ENCODE peak calls at places on chromosomes 3 and 15, in ten cellular contexts. F, U, M, S, A, N, T, V, R and W are unnamed samples.

GRCh38 chr3:72633101-72633500 is 215.1 kb downstream of the SHQ1 start:
- DNase-seq in F (no peak), U (no peak), M (no peak), S (peak), A (no peak), N (no peak), T (no peak), V (no peak), R (no peak), W (peak)

GRCh38 chr3:118760611-118761606 is 273.7 kb downstream of the IGSF11 start:
- DNase-seq in F (no peak), U (peak), M (no peak), S (no peak), A (no peak), N (no peak), T (no peak), V (no peak), R (no peak), W (no peak)

GRCh38 chr3:172840913-172841312 is 90.4 kb downstream of the ECT2 start:
- DNase-seq in F (no peak), U (no peak), M (no peak), S (no peak), A (no peak), N (no peak), T (no peak), V (no peak), R (no peak), W (no peak)

GRCh38 chr3:156304406-156304805 is 184.0 kb downstream of the KCNAB1 start:
- DNase-seq in F (no peak), U (no peak), M (no peak), S (peak), A (no peak), N (no peak), T (no peak), V (no peak), R (no peak), W (peak)

GRCh38 chr15:50051811-50052419 is 67.1 kb downstream of the ATP8B4 start:
- DNase-seq in F (peak), U (peak), M (peak), S (peak), A (peak), N (peak), T (no peak), V (peak), R (no peak), W (peak)

GRCh38 chr15:40265355-40265754 is 17.5 kb downstream of the ANKRD63 start:
- DNase-seq in F (no peak), U (no peak), M (no peak), S (no peak), A (no peak), N (no peak), T (no peak), V (no peak), R (no peak), W (no peak)

GRCh38 chr15:78302579-78302978 is 3.2 kb upstream of the SKIC8 start:
- DNase-seq in F (no peak), U (no peak), M (peak), S (peak), A (no peak), N (no peak), T (no peak), V (no peak), R (no peak), W (peak)

GRCh38 chr3:149621218-149622005 is 36.4 kb downstream of the WWTR1 start:
- DNase-seq in F (no peak), U (no peak), M (peak), S (peak), A (no peak), N (no peak), T (no peak), V (no peak), R (no peak), W (peak)

GRCh38 chr3:72041531-72041930 is 256.6 kb upstream of the PROK2 start:
- DNase-seq in F (no peak), U (no peak), M (no peak), S (peak), A (no peak), N (no peak), T (no peak), V (no peak), R (no peak), W (no peak)

GRCh38 chr15:97755726-97756125 is 204.8 kb upstream of the ARRDC4 start:
- DNase-seq in F (no peak), U (no peak), M (no peak), S (no peak), A (no peak), N (no peak), T (no peak), V (no peak), R (no peak), W (no peak)

GRCh38 chr3:184788751-184789150 is 23.2 kb upstream of the VPS8 start:
- DNase-seq in F (no peak), U (no peak), M (no peak), S (peak), A (peak), N (no peak), T (no peak), V (no peak), R (no peak), W (no peak)

DNA sequence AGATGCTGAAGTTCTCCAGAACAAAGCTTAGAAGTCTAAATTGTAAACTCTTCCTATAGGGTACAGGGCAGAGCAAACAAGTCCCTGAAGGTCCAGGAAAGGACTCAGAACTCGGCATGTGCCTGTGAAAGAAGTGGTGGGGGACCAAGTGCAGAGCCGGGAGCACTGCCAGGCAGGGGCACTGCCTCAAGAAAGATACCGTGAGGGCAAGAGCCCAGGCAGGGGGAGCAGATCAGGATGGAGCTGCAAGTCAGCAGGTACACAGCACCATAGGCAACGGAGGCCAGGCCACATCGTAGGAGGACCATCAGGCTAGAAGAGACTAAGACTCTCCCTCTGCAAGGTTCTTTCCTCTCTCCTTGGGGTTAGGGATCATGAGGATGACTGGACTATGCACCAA is 191.6 kb downstream of the OSBPL10 start:
- DNase-seq in F (no peak), U (no peak), M (no peak), S (no peak), A (no peak), N (no peak), T (no peak), V (no peak), R (no peak), W (no peak)
- TF ChIP-seq CTCF in F (no peak), U (no peak), M (no peak), S (no peak), A (no peak), N (no peak), T (no peak), V (no peak), R (no peak), W (no peak)

DNA sequence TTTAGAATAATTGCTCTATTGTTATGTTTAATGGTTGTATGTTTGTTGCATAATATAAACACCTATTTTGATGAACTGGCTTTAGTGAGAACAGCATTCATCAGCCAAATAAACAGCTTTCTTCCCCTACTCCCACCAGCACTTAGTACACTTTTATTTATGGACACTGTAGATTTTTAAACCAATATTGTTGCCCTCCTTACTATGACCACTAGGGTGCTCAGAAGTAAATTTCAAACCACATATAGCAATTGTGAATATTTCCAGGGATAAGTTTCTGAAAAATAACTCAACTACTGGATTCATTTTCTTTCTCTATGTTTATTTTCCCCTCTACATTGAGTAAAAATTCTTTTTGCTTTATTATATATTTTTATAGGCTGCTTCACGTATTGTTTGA is 84.7 kb upstream of the PTX3 start:
- DNase-seq in F (no peak), U (no peak), M (no peak), S (no peak), A (no peak), N (no peak), T (no peak), V (no peak), R (no peak), W (no peak)
- TF ChIP-seq CTCF in F (peak), U (peak), M (peak), S (peak), A (peak), N (no peak), T (no peak), V (no peak), R (no peak), W (peak)

GRCh38 chr3:115095236-115095635 is 51.9 kb downstream of the ZBTB20 start:
- DNase-seq in F (no peak), U (no peak), M (no peak), S (no peak), A (no peak), N (no peak), T (no peak), V (no peak), R (no peak), W (no peak)
- TF ChIP-seq CTCF in F (no peak), U (no peak), M (no peak), S (no peak), A (no peak), N (no peak), T (no peak), V (no peak), R (no peak), W (no peak)

GRCh38 chr3:123584284-123584987 is 417 bp downstream of the HACD2 start:
- DNase-seq in F (no peak), U (no peak), M (no peak), S (no peak), A (peak), N (peak), T (peak), V (peak), R (no peak), W (no peak)
- TF ChIP-seq CTCF in F (peak), U (peak), M (no peak), S (peak), A (no peak), N (peak), T (no peak), V (peak), R (no peak), W (peak)

DNA sequence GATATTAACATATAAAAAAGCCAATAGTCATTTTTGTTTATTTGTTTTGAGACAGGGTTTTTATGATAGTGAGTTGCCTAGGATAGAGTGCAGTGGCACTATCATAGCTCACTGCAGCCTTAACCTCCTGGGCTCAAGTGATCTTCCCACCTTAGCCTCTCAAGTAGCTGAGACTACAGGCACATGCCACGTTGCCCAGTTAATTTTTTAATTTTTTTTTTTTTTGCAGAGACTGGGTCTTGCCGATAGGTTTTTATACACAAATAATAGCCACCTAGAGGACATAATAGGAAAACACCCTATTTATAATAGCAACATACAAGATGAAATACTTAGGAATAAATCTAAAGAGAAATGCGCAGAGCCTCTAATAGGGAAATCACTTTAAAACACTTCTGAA is 13.3 kb downstream of the EIF3J start:
- DNase-seq in F (no peak), U (no peak), M (no peak), S (peak), A (no peak), N (no peak), T (no peak), V (no peak), R (no peak), W (peak)
- TF ChIP-seq CTCF in F (peak), U (peak), M (peak), S (peak), A (peak), N (peak), T (no peak), V (peak), R (peak), W (peak)

DNA sequence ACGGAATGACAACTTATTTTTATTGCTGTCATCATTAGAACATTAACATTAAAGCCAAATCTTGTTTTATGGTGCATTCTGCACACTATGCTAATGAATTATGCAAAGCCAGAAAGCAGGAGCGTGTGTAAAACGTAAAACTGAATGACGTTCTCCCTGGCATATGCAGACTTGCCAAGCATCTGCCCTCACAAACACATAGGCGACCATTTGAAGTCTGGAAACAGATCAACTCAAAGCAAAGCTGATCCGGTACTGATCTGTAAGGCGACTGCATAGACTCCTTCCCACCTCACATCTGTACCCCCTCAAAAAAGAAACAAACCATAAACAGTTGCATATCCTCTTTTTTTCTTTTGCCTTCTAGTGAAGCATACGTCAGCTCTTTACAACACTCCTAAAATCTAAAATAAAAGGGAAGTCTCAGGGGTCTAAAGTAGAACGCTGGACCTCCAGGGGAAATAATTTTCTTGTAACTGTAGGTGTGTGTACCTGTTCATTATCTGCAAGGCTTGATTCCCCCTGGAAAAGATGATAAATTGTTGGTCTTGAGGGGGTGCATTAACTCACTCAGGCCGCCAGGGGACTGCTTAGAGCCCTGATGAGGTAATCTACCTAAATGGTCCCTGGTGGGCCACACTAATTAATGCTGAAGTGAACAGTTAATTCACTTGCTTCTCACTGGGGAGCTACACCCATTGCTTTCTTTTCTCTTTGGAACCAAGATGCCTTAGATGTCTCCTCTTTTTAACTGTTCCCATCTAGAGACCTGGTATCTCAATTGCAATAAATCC is 231.4 kb downstream of the CDIN1 start:
- DNase-seq in F (peak), U (peak), M (no peak), S (no peak), A (no peak), N (no peak), T (no peak), V (no peak), R (no peak), W (no peak)
- TF ChIP-seq CTCF in F (peak), U (peak), M (peak), S (no peak), A (no peak), N (no peak), T (no peak), V (no peak), R (no peak), W (peak)

DNA sequence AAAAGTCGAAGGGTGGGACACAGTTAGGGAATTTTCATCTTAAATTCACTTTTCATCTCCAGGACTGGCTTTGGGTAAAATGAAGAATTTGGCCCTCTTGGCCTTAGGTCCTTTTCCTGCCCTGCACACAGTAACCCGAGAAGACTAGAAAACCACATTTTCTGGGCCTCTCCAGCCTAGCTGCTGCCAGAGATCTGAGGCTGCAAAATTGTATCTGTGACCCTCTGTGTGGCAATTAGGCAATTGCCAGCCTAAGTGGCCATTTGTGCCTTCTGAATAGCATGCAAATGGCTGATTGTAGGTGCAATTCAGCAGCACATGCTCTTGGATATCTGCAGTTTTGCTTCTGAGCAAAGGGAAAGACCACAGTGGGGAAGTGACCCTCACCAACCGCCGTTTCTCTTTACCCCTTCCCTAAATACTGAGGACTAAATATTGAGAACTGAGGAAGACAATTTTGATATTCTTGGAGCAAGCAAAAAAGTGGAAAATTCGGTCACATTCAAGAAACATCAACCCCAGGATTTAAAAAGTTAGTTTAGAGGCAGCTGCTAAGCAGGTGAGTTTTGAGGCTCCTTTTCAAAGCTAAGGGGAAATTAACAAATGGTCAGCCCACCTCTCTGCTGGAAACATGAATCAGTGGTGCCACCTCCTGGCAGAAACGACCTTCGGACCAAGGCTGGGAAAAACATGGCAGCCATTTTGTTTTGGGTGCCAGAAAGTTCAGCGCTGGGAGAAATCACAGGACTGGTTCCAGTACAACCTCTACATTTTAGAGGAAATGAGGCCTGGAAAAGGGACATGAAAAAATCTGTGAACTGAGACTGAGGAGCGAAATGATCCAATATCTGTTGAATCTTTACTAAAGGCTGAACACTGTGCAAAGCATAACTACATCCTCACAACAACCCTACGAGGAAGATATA is 56.6 kb upstream of the PRTG start:
- DNase-seq in F (no peak), U (peak), M (no peak), S (no peak), A (no peak), N (peak), T (no peak), V (no peak), R (no peak), W (peak)
- TF ChIP-seq CTCF in F (peak), U (peak), M (peak), S (peak), A (peak), N (peak), T (no peak), V (peak), R (no peak), W (peak)

GRCh38 chr3:147189016-147189415 is 217.3 kb downstream of the ZIC4 start:
- DNase-seq in F (no peak), U (no peak), M (no peak), S (peak), A (no peak), N (no peak), T (no peak), V (no peak), R (no peak), W (no peak)

GRCh38 chr3:147197739-147198138 is 208.6 kb downstream of the ZIC4 start:
- DNase-seq in F (no peak), U (no peak), M (no peak), S (no peak), A (no peak), N (no peak), T (no peak), V (no peak), R (no peak), W (no peak)

GRCh38 chr3:147187687-147188086 is 218.7 kb downstream of the ZIC4 start:
- DNase-seq in F (no peak), U (no peak), M (no peak), S (no peak), A (no peak), N (no peak), T (no peak), V (no peak), R (no peak), W (no peak)

GRCh38 chr3:147195896-147196295 is 210.4 kb downstream of the ZIC4 start:
- DNase-seq in F (no peak), U (no peak), M (no peak), S (peak), A (no peak), N (no peak), T (no peak), V (no peak), R (no peak), W (peak)

DNA sequence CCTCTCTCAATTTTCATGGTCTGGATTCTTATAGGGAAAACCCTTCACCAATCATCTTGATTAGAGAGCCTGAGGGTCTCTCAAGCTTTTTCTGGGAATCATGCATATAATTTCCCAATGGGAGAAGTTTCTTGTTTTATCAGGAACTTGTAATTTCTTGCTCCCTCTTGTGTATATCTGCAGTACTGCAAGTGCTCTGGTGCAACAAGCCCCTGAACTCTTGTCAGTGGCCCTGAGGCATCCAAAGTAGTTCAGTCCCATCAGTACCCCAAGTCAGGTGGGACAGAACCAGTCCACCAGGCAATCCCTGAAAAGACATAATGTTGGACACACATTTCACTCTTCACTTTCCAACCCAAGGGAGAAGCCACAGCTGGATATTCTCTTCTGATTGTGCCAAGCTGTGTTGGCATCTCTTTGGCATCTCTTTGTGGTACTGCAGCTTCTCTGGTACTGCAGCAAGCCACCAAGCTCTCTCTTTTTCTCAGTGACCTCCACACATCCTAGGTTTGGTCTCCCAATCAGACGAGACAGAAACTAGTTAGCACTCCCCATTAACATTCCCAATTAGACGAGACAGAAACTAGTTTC is 214.5 kb downstream of the ZIC4 start:
- DNase-seq in F (peak), U (peak), M (peak), S (peak), A (no peak), N (peak), T (no peak), V (no peak), R (no peak), W (peak)
- TF ChIP-seq CTCF in F (peak), U (peak), M (peak), S (peak), A (peak), N (peak), T (peak), V (peak), R (no peak), W (peak)

GRCh38 chr3:168060317-168060716 is 35.4 kb downstream of the GOLIM4 start:
- DNase-seq in F (no peak), U (no peak), M (no peak), S (no peak), A (no peak), N (no peak), T (no peak), V (no peak), R (no peak), W (no peak)

GRCh38 chr3:168063122-168063521 is 32.6 kb downstream of the GOLIM4 start:
- DNase-seq in F (no peak), U (no peak), M (no peak), S (no peak), A (no peak), N (no peak), T (no peak), V (no peak), R (no peak), W (no peak)

GRCh38 chr3:168062679-168063078 is 33.0 kb downstream of the GOLIM4 start:
- DNase-seq in F (no peak), U (no peak), M (no peak), S (no peak), A (no peak), N (no peak), T (no peak), V (no peak), R (no peak), W (no peak)

GRCh38 chr3:168058482-168058881 is 37.2 kb downstream of the GOLIM4 start:
- DNase-seq in F (no peak), U (no peak), M (no peak), S (no peak), A (no peak), N (no peak), T (no peak), V (no peak), R (no peak), W (no peak)

GRCh38 chr3:168061332-168061996 is 34.3 kb downstream of the GOLIM4 start:
- DNase-seq in F (no peak), U (no peak), M (no peak), S (no peak), A (no peak), N (no peak), T (no peak), V (no peak), R (no peak), W (no peak)
- TF ChIP-seq CTCF in F (peak), U (no peak), M (no peak), S (peak), A (no peak), N (no peak), T (no peak), V (no peak), R (no peak), W (peak)

GRCh38 chr3:42988566-42988965 is 9.5 kb downstream of the GASK1A start:
- DNase-seq in F (no peak), U (peak), M (no peak), S (no peak), A (no peak), N (no peak), T (no peak), V (no peak), R (no peak), W (no peak)
- TF ChIP-seq CTCF in F (no peak), U (no peak), M (no peak), S (no peak), A (no peak), N (no peak), T (no peak), V (no peak), R (no peak), W (no peak)